ENCODE peak calls at places on chromosome 5, in eight cellular contexts. One of them, this sample, is unnamed.

GRCh38 chr5:124997186-124997893 is 250.9 kb upstream of the ZNF608 start:
- DNase-seq in endothelial cell of umbilical vein: no peak
- DNase-seq in posterior vena cava: no peak
- DNase-seq in small intestine: no peak
- DNase-seq in uterus: no peak
- DNase-seq in suprapubic skin: no peak
- DNase-seq in psoas muscle: no peak
- DNase-seq in type B pancreatic cell: no peak
- DNase-seq in this sample: no peak

GRCh38 chr5:33153373-33153772 is 287.4 kb upstream of the TARS1 start:
- DNase-seq in posterior vena cava: no peak
- DNase-seq in uterus: no peak
- DNase-seq in psoas muscle: no peak
- DNase-seq in endothelial cell of umbilical vein: no peak
- DNase-seq in suprapubic skin: no peak
- DNase-seq in small intestine: no peak
- DNase-seq in type B pancreatic cell: no peak
- DNase-seq in this sample: no peak

GRCh38 chr5:39461007-39461682 is 36.4 kb upstream of the DAB2 start:
- DNase-seq in type B pancreatic cell: no peak
- DNase-seq in psoas muscle: no peak
- DNase-seq in posterior vena cava: no peak
- DNase-seq in uterus: no peak
- DNase-seq in suprapubic skin: no peak
- DNase-seq in endothelial cell of umbilical vein: no peak
- DNase-seq in small intestine: no peak
- DNase-seq in this sample: no peak

GRCh38 chr5:132850066-132850465 is 16.2 kb downstream of the GDF9 start:
- DNase-seq in type B pancreatic cell: no peak
- DNase-seq in suprapubic skin: no peak
- DNase-seq in small intestine: no peak
- DNase-seq in endothelial cell of umbilical vein: no peak
- DNase-seq in uterus: no peak
- DNase-seq in posterior vena cava: no peak
- DNase-seq in psoas muscle: no peak
- DNase-seq in this sample: no peak

GRCh38 chr5:144547098-144547499 is 376.4 kb downstream of the KCTD16 start:
- DNase-seq in posterior vena cava: no peak
- DNase-seq in type B pancreatic cell: no peak
- DNase-seq in small intestine: no peak
- DNase-seq in psoas muscle: no peak
- DNase-seq in endothelial cell of umbilical vein: no peak
- DNase-seq in uterus: no peak
- DNase-seq in suprapubic skin: no peak
- DNase-seq in this sample: no peak

GRCh38 chr5:9540791-9541190 is 5.1 kb downstream of the SEMA5A start:
- DNase-seq in type B pancreatic cell: no peak
- DNase-seq in psoas muscle: no peak
- DNase-seq in suprapubic skin: no peak
- DNase-seq in posterior vena cava: no peak
- DNase-seq in small intestine: no peak
- DNase-seq in uterus: no peak
- DNase-seq in endothelial cell of umbilical vein: peak; percentile 34
- DNase-seq in this sample: no peak

GRCh38 chr5:68292316-68292715 is 76.8 kb downstream of the PIK3R1 start:
- DNase-seq in suprapubic skin: no peak
- DNase-seq in small intestine: no peak
- DNase-seq in endothelial cell of umbilical vein: no peak
- DNase-seq in uterus: no peak
- DNase-seq in posterior vena cava: no peak
- DNase-seq in type B pancreatic cell: no peak
- DNase-seq in psoas muscle: no peak
- DNase-seq in this sample: no peak

GRCh38 chr5:16135506-16135905 is 44.1 kb downstream of the MARCHF11 start:
- DNase-seq in uterus: no peak
- DNase-seq in endothelial cell of umbilical vein: no peak
- DNase-seq in small intestine: no peak
- DNase-seq in posterior vena cava: no peak
- DNase-seq in suprapubic skin: no peak
- DNase-seq in type B pancreatic cell: no peak
- DNase-seq in psoas muscle: no peak
- DNase-seq in this sample: no peak

GRCh38 chr5:122237906-122238305 is 74.1 kb upstream of the SNCAIP start:
- DNase-seq in suprapubic skin: no peak
- DNase-seq in small intestine: no peak
- DNase-seq in endothelial cell of umbilical vein: no peak
- DNase-seq in posterior vena cava: no peak
- DNase-seq in uterus: no peak
- DNase-seq in psoas muscle: no peak
- DNase-seq in type B pancreatic cell: no peak
- DNase-seq in this sample: no peak

GRCh38 chr5:8958602-8959001 is 587.3 kb downstream of the SEMA5A start:
- DNase-seq in small intestine: no peak
- DNase-seq in uterus: no peak
- DNase-seq in type B pancreatic cell: no peak
- DNase-seq in suprapubic skin: no peak
- DNase-seq in psoas muscle: no peak
- DNase-seq in endothelial cell of umbilical vein: no peak
- DNase-seq in posterior vena cava: no peak
- DNase-seq in this sample: no peak

GRCh38 chr5:124741711-124742496 is 4.5 kb downstream of the ZNF608 start:
- DNase-seq in type B pancreatic cell: no peak
- DNase-seq in endothelial cell of umbilical vein: peak; percentile 64
- DNase-seq in posterior vena cava: no peak
- DNase-seq in suprapubic skin: no peak
- DNase-seq in small intestine: peak; percentile 93
- DNase-seq in psoas muscle: no peak
- DNase-seq in uterus: no peak
- DNase-seq in this sample: no peak

GRCh38 chr5:95486185-95486584 is 68.6 kb downstream of the SKIC3 start:
- DNase-seq in type B pancreatic cell: no peak
- DNase-seq in small intestine: no peak
- DNase-seq in suprapubic skin: no peak
- DNase-seq in posterior vena cava: no peak
- DNase-seq in uterus: no peak
- DNase-seq in psoas muscle: no peak
- DNase-seq in endothelial cell of umbilical vein: no peak
- DNase-seq in this sample: no peak

GRCh38 chr5:81819556-81820314 is 68.8 kb upstream of the SSBP2 start:
- DNase-seq in psoas muscle: no peak
- DNase-seq in type B pancreatic cell: no peak
- DNase-seq in posterior vena cava: no peak
- DNase-seq in small intestine: no peak
- DNase-seq in uterus: no peak
- DNase-seq in endothelial cell of umbilical vein: peak; percentile 48
- DNase-seq in suprapubic skin: no peak
- DNase-seq in this sample: no peak

GRCh38 chr5:74767579-74767913 is 497 bp downstream of the NSA2 start:
- DNase-seq in posterior vena cava: no peak
- DNase-seq in suprapubic skin: no peak
- DNase-seq in endothelial cell of umbilical vein: no peak
- DNase-seq in psoas muscle: no peak
- DNase-seq in type B pancreatic cell: no peak
- DNase-seq in small intestine: peak; percentile 50
- DNase-seq in uterus: no peak
- DNase-seq in this sample: no peak

GRCh38 chr5:13227520-13227919 is 717.0 kb downstream of the DNAH5 start:
- DNase-seq in type B pancreatic cell: no peak
- DNase-seq in posterior vena cava: no peak
- DNase-seq in small intestine: no peak
- DNase-seq in psoas muscle: no peak
- DNase-seq in uterus: no peak
- DNase-seq in suprapubic skin: no peak
- DNase-seq in endothelial cell of umbilical vein: no peak
- DNase-seq in this sample: no peak

GRCh38 chr5:107557051-107557658 is 113.6 kb downstream of the EFNA5 start:
- DNase-seq in psoas muscle: peak; percentile 30
- DNase-seq in suprapubic skin: no peak
- DNase-seq in small intestine: no peak
- DNase-seq in endothelial cell of umbilical vein: no peak
- DNase-seq in posterior vena cava: no peak
- DNase-seq in type B pancreatic cell: no peak
- DNase-seq in uterus: no peak
- DNase-seq in this sample: peak; percentile 85

GRCh38 chr5:168317521-168318147 is 26.2 kb downstream of the WWC1 start:
- DNase-seq in psoas muscle: no peak
- DNase-seq in uterus: no peak
- DNase-seq in endothelial cell of umbilical vein: peak; percentile 64
- DNase-seq in small intestine: peak; percentile 92
- DNase-seq in suprapubic skin: no peak
- DNase-seq in type B pancreatic cell: no peak
- DNase-seq in posterior vena cava: peak; percentile 1
- DNase-seq in this sample: peak; percentile 88

GRCh38 chr5:51652980-51653379 is 269.7 kb downstream of the ISL1 start:
- DNase-seq in endothelial cell of umbilical vein: peak; percentile 70
- DNase-seq in small intestine: no peak
- DNase-seq in type B pancreatic cell: no peak
- DNase-seq in posterior vena cava: no peak
- DNase-seq in suprapubic skin: no peak
- DNase-seq in uterus: no peak
- DNase-seq in psoas muscle: no peak
- DNase-seq in this sample: no peak

GRCh38 chr5:10563132-10563939 is 534 bp upstream of the ANKRD33B start:
- DNase-seq in uterus: peak; percentile 63
- DNase-seq in posterior vena cava: peak; percentile 86
- DNase-seq in type B pancreatic cell: no peak
- DNase-seq in psoas muscle: peak; percentile 51
- DNase-seq in endothelial cell of umbilical vein: no peak
- DNase-seq in small intestine: no peak
- DNase-seq in suprapubic skin: peak; percentile 87
- DNase-seq in this sample: peak; percentile 74